ENCODE peak calls at places on chromosomes 13 and 19, in six cellular contexts. Y, W, X, S, O and A are unnamed samples.

GRCh38 chr19:6271251-6271650 is 8.5 kb downstream of the MLLT1 start:
- DNase-seq in W (peak), X (no peak), S (peak), Y (no peak), O (no peak), A (no peak)

GRCh38 chr13:49421391-49421790 is 22.5 kb downstream of the CAB39L start:
- DNase-seq in X (peak), O (peak), W (peak), Y (no peak), S (no peak), A (no peak)

GRCh38 chr13:99312493-99312883 is 5.3 kb upstream of the GPR183 start:
- DNase-seq in W (no peak), Y (no peak), O (no peak), S (peak), X (no peak), A (no peak)

GRCh38 chr19:46717716-46718143 is 816 bp upstream of the PRKD2 start:
- DNase-seq in O (no peak), S (no peak), Y (no peak), W (no peak), X (no peak), A (no peak)

GRCh38 chr13:51895906-51896888 is 34.4 kb downstream of the CCDC70 start:
- DNase-seq in X (no peak), Y (peak), O (peak), S (peak), W (peak), A (peak)

GRCh38 chr19:4415352-4415751 is 12.9 kb downstream of the CHAF1A start:
- DNase-seq in S (no peak), W (no peak), X (no peak), O (no peak), Y (no peak), A (no peak)

GRCh38 chr13:43522788-43523187 is 264.0 kb downstream of the ENOX1 start:
- DNase-seq in W (no peak), O (no peak), Y (no peak), X (no peak), S (no peak), A (no peak)

GRCh38 chr13:97026759-97027555 is 32.7 kb upstream of the OXGR1 start:
- DNase-seq in S (no peak), W (no peak), X (no peak), Y (no peak), O (no peak), A (no peak)

GRCh38 chr13:73063166-73063565 is 4.4 kb downstream of the KLF5 start:
- DNase-seq in O (no peak), W (no peak), S (no peak), Y (no peak), X (no peak), A (no peak)

DNA sequence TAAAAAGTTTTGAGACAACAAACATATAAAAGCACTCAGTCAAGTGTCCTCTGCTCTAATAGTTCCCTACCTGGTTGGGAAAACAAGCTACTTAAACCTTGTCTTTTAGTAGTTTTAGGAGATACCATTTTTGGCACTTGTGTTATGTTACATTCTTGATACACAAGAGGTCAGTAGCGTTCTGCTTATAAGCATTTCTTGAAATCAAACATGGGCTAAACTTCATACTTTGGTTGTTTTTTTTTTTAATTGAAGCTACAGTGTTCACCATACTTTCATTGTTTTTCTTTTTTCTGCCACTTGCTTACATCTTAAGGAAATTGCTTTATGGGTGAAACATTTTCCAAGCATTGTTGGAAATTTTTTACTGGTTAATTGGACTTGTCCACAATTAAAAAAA is 12.9 kb downstream of the NHLRC3 start:
- DNase-seq in Y (no peak), X (no peak), W (no peak), O (peak), S (peak), A (no peak)
- TF ChIP-seq JUND in Y (no peak), X (no peak), W (no peak), O (no peak), S (no peak), A (no peak)

GRCh38 chr19:38719761-38720558 is 24.3 kb downstream of the CAPN12 start:
- DNase-seq in X (no peak), S (no peak), O (no peak), W (no peak), Y (no peak), A (no peak)
- TF ChIP-seq JUND in X (no peak), S (no peak), O (no peak), W (no peak), Y (no peak), A (no peak)

DNA sequence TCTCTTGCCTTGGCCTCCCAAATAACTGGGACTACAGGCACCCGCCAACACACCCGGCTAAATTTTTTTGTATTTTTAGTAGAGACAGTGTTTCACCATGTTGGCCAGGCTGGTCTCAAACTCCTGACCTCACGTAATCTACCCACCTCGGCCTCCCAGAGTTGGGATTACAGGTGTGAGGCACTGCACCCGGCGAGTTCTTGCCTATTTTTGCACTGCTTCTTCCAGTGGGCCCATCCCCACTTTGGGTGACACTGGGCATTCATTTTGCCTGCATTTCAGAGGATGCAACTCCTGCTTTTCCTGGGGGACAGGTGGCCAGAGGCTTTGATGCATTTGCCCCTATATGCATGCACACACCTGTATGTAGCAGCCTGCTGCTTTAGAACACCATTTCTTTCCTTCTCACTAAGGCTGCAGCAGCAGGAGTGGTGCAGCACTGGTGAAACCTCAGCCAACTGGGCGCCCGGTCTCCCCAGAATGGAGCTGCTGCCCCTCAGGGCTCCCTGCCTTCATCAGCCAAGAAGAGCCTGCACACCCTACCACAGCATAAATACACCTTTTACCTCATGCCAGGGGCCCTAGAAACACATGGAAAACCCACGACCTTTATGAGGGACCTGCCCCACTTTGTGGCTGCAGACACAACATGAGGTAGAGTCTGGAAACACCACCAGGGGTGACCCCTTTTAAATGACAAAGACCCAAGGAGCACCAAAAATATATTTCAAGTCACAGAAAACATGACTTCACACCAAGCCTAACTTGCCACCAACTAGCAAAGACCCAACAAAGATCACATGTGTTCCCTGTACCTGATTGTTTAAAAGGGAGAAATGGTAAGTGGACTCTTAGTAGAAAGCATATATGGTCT is 36.8 kb upstream of the POP4 start:
- DNase-seq in Y (no peak), W (no peak), O (no peak), X (no peak), S (no peak), A (no peak)
- TF ChIP-seq JUND in Y (no peak), W (no peak), O (no peak), X (no peak), S (no peak), A (no peak)

GRCh38 chr13:21336609-21337008 is 122.5 kb downstream of the ZDHHC20 start:
- DNase-seq in S (no peak), Y (no peak), O (no peak), X (no peak), W (no peak), A (no peak)
- TF ChIP-seq JUND in S (no peak), Y (no peak), O (no peak), X (no peak), W (no peak), A (no peak)